ENCODE peak calls at places on chromosomes 16 and 17, in seven cellular contexts. One of them, this sample, is unnamed.

GRCh38 chr16:14386115-14386514 is 243.9 kb downstream of the PARN start:
- DNase-seq in HEK293T: no peak
- DNase-seq in non-pigmented ciliary epithelial cell: no peak
- DNase-seq in RCC 7860: no peak
- DNase-seq in H9: no peak
- DNase-seq in testis: no peak
- DNase-seq in stimulated activated CD4-positive, alpha-beta T cell treated with anti-CD3 and anti-CD28 coated beads, Interleukin-4, amount 100 ng/mL, for 48 hours: no peak
- DNase-seq in this sample: no peak

GRCh38 chr17:78709688-78710290 is 72.3 kb downstream of the CYTH1 start:
- DNase-seq in HEK293T: no peak
- DNase-seq in non-pigmented ciliary epithelial cell: no peak
- DNase-seq in RCC 7860: no peak
- DNase-seq in H9: no peak
- DNase-seq in testis: no peak
- DNase-seq in stimulated activated CD4-positive, alpha-beta T cell treated with anti-CD3 and anti-CD28 coated beads, Interleukin-4, amount 100 ng/mL, for 48 hours: no peak
- DNase-seq in this sample: no peak

GRCh38 chr17:8867361-8867981 is at the start of gene PIK3R6:
- DNase-seq in HEK293T: no peak
- DNase-seq in non-pigmented ciliary epithelial cell: no peak
- DNase-seq in RCC 7860: no peak
- DNase-seq in H9: peak; percentile 21
- DNase-seq in testis: no peak
- DNase-seq in stimulated activated CD4-positive, alpha-beta T cell treated with anti-CD3 and anti-CD28 coated beads, Interleukin-4, amount 100 ng/mL, for 48 hours: no peak
- DNase-seq in this sample: no peak

GRCh38 chr17:72974605-72975232 is 117.8 kb downstream of the SLC39A11 start:
- DNase-seq in HEK293T: no peak
- DNase-seq in non-pigmented ciliary epithelial cell: no peak
- DNase-seq in RCC 7860: no peak
- DNase-seq in H9: no peak
- DNase-seq in testis: no peak
- DNase-seq in stimulated activated CD4-positive, alpha-beta T cell treated with anti-CD3 and anti-CD28 coated beads, Interleukin-4, amount 100 ng/mL, for 48 hours: no peak
- DNase-seq in this sample: no peak

GRCh38 chr16:30033270-30033669 is 2.2 kb upstream of the TLCD3B start:
- DNase-seq in HEK293T: no peak
- DNase-seq in non-pigmented ciliary epithelial cell: no peak
- DNase-seq in RCC 7860: peak; percentile 33
- DNase-seq in H9: no peak
- DNase-seq in testis: no peak
- DNase-seq in stimulated activated CD4-positive, alpha-beta T cell treated with anti-CD3 and anti-CD28 coated beads, Interleukin-4, amount 100 ng/mL, for 48 hours: no peak
- DNase-seq in this sample: no peak

GRCh38 chr16:87254271-87254670 is 62.9 kb downstream of the C16orf95 start:
- DNase-seq in HEK293T: no peak
- DNase-seq in non-pigmented ciliary epithelial cell: no peak
- DNase-seq in RCC 7860: no peak
- DNase-seq in H9: no peak
- DNase-seq in testis: no peak
- DNase-seq in stimulated activated CD4-positive, alpha-beta T cell treated with anti-CD3 and anti-CD28 coated beads, Interleukin-4, amount 100 ng/mL, for 48 hours: no peak
- DNase-seq in this sample: no peak

GRCh38 chr16:68146583-68146982 is 61.4 kb downstream of the NFATC3 start:
- DNase-seq in HEK293T: peak; percentile 15
- DNase-seq in non-pigmented ciliary epithelial cell: no peak
- DNase-seq in RCC 7860: no peak
- DNase-seq in H9: no peak
- DNase-seq in testis: no peak
- DNase-seq in stimulated activated CD4-positive, alpha-beta T cell treated with anti-CD3 and anti-CD28 coated beads, Interleukin-4, amount 100 ng/mL, for 48 hours: no peak
- DNase-seq in this sample: no peak

GRCh38 chr16:57023541-57024249 is 34.3 kb downstream of the NLRC5 start:
- DNase-seq in HEK293T: no peak
- DNase-seq in non-pigmented ciliary epithelial cell: no peak
- DNase-seq in RCC 7860: no peak
- DNase-seq in H9: no peak
- DNase-seq in testis: no peak
- DNase-seq in stimulated activated CD4-positive, alpha-beta T cell treated with anti-CD3 and anti-CD28 coated beads, Interleukin-4, amount 100 ng/mL, for 48 hours: peak; percentile 38
- DNase-seq in this sample: no peak

GRCh38 chr16:27174007-27174406 is 29.3 kb upstream of the KDM8 start:
- DNase-seq in HEK293T: no peak
- DNase-seq in non-pigmented ciliary epithelial cell: no peak
- DNase-seq in RCC 7860: no peak
- DNase-seq in H9: no peak
- DNase-seq in testis: no peak
- DNase-seq in stimulated activated CD4-positive, alpha-beta T cell treated with anti-CD3 and anti-CD28 coated beads, Interleukin-4, amount 100 ng/mL, for 48 hours: no peak
- DNase-seq in this sample: no peak

GRCh38 chr17:78951967-78952551 is 26.9 kb upstream of the TIMP2 start:
- DNase-seq in HEK293T: no peak
- DNase-seq in non-pigmented ciliary epithelial cell: no peak
- DNase-seq in RCC 7860: no peak
- DNase-seq in H9: no peak
- DNase-seq in testis: peak; percentile 28
- DNase-seq in stimulated activated CD4-positive, alpha-beta T cell treated with anti-CD3 and anti-CD28 coated beads, Interleukin-4, amount 100 ng/mL, for 48 hours: no peak
- DNase-seq in this sample: peak; percentile 51

GRCh38 chr17:79089720-79090502 is 15.3 kb downstream of the ENGASE start:
- DNase-seq in HEK293T: no peak
- DNase-seq in non-pigmented ciliary epithelial cell: no peak
- DNase-seq in RCC 7860: no peak
- DNase-seq in H9: no peak
- DNase-seq in testis: no peak
- DNase-seq in stimulated activated CD4-positive, alpha-beta T cell treated with anti-CD3 and anti-CD28 coated beads, Interleukin-4, amount 100 ng/mL, for 48 hours: no peak
- DNase-seq in this sample: no peak